ENCODE peak calls at places on chromosome 21, in six cellular contexts. One of them, this sample, is unnamed.

GRCh38 chr21:31425158-31425557 is 81.1 kb upstream of the TIAM1 start:
- DNase-seq in KBM-7: no peak
- DNase-seq in CD4-positive, alpha-beta T cell: no peak
- DNase-seq in iris pigment epithelial cell: no peak
- DNase-seq in AG09309: no peak
- DNase-seq in T-cell: no peak
- DNase-seq in this sample: no peak

GRCh38 chr21:32549454-32549853 is 35.9 kb downstream of the TCP10L start:
- DNase-seq in CD4-positive, alpha-beta T cell: no peak
- DNase-seq in KBM-7: peak; percentile 34
- DNase-seq in iris pigment epithelial cell: no peak
- DNase-seq in T-cell: no peak
- DNase-seq in AG09309: no peak
- DNase-seq in this sample: no peak

GRCh38 chr21:41758550-41758949 is 8.3 kb downstream of the RIPK4 start:
- DNase-seq in iris pigment epithelial cell: no peak
- DNase-seq in AG09309: no peak
- DNase-seq in T-cell: no peak
- DNase-seq in KBM-7: no peak
- DNase-seq in CD4-positive, alpha-beta T cell: no peak
- DNase-seq in this sample: no peak

GRCh38 chr21:31798842-31799691 is 67.1 kb upstream of the SCAF4 start:
- DNase-seq in KBM-7: no peak
- DNase-seq in AG09309: no peak
- DNase-seq in CD4-positive, alpha-beta T cell: no peak
- DNase-seq in T-cell: no peak
- DNase-seq in iris pigment epithelial cell: no peak
- DNase-seq in this sample: no peak

GRCh38 chr21:41957991-41958766 is 4.4 kb upstream of the C2CD2 start:
- DNase-seq in AG09309: peak; percentile 48
- DNase-seq in iris pigment epithelial cell: peak; percentile 93
- DNase-seq in T-cell: no peak
- DNase-seq in KBM-7: no peak
- DNase-seq in CD4-positive, alpha-beta T cell: no peak
- DNase-seq in this sample: peak; percentile 96

GRCh38 chr21:32382108-32382601 is 10.7 kb downstream of the URB1 start:
- DNase-seq in AG09309: peak; percentile 84
- DNase-seq in T-cell: no peak
- DNase-seq in CD4-positive, alpha-beta T cell: no peak
- DNase-seq in KBM-7: no peak
- DNase-seq in iris pigment epithelial cell: peak; percentile 73
- DNase-seq in this sample: peak; percentile 56

GRCh38 chr21:34205811-34206635 is 132.6 kb downstream of the MRPS6 start:
- DNase-seq in T-cell: no peak
- DNase-seq in KBM-7: no peak
- DNase-seq in AG09309: peak; percentile 18
- DNase-seq in CD4-positive, alpha-beta T cell: no peak
- DNase-seq in iris pigment epithelial cell: no peak
- DNase-seq in this sample: no peak

GRCh38 chr21:42760977-42761751 is 107.7 kb downstream of the PDE9A start:
- DNase-seq in iris pigment epithelial cell: no peak
- DNase-seq in AG09309: no peak
- DNase-seq in KBM-7: no peak
- DNase-seq in T-cell: no peak
- DNase-seq in CD4-positive, alpha-beta T cell: no peak
- DNase-seq in this sample: no peak

GRCh38 chr21:38869196-38869595 is 63.5 kb downstream of the ETS2 start:
- DNase-seq in KBM-7: peak; percentile 37
- DNase-seq in AG09309: no peak
- DNase-seq in T-cell: no peak
- DNase-seq in CD4-positive, alpha-beta T cell: no peak
- DNase-seq in iris pigment epithelial cell: no peak
- DNase-seq in this sample: no peak

GRCh38 chr21:41899431-41900202 is 20.5 kb upstream of the PRDM15 start:
- DNase-seq in iris pigment epithelial cell: no peak
- DNase-seq in CD4-positive, alpha-beta T cell: no peak
- DNase-seq in T-cell: no peak
- DNase-seq in KBM-7: no peak
- DNase-seq in AG09309: no peak
- DNase-seq in this sample: no peak

GRCh38 chr21:14880922-14881321 is 183.9 kb downstream of the NRIP1 start:
- DNase-seq in iris pigment epithelial cell: peak; percentile 88
- DNase-seq in AG09309: peak; percentile 64
- DNase-seq in T-cell: no peak
- DNase-seq in KBM-7: no peak
- DNase-seq in CD4-positive, alpha-beta T cell: no peak
- DNase-seq in this sample: peak; percentile 84